ENCODE peak calls at places on chromosomes 5 and 9, in seven cellular contexts. T is NCI-H2171; E is kidney epithelial cell; O is stimulated activated CD4-positive, alpha-beta T cell treated with anti-CD3 and anti-CD28 coated beads, Interleukin-2, amount 100 ng/mL, for 48 hours; G is stimulated activated CD8-positive, alpha-beta memory T cell treated with anti-CD3 and anti-CD28 coated beads, Interleukin-15, amount 100 ng/mL, for 24 hours; Z is adipocyte; J is dorsolateral prefrontal cortex. F is an unnamed sample.

GRCh38 chr9:128335914-128336313 is 4.4 kb upstream of the SLC27A4 start:
- DNase-seq in G (no peak), T (no peak), J (no peak), Z (no peak), O (no peak), E (no peak), F (no peak)

GRCh38 chr5:164345173-164345572 is 839.8 kb downstream of the MAT2B start:
- DNase-seq in J (peak; percentile 18), G (no peak), E (no peak), Z (peak; percentile 80), T (no peak), O (no peak), F (no peak)

GRCh38 chr9:17005085-17005484 is 129.8 kb upstream of the CNTLN start:
- DNase-seq in T (peak; percentile 15), Z (peak; percentile 93), E (peak; percentile 52), G (no peak), J (no peak), O (no peak), F (peak; percentile 31)

GRCh38 chr5:140694276-140694675 is 3.0 kb downstream of the HARS2 start:
- DNase-seq in Z (no peak), O (no peak), T (no peak), E (no peak), J (no peak), G (no peak), F (no peak)

GRCh38 chr9:114638441-114638840 is 19.2 kb downstream of the TEX53 start:
- DNase-seq in E (no peak), O (no peak), J (no peak), Z (no peak), T (no peak), G (no peak), F (no peak)

GRCh38 chr5:105506692-105507277 is 1944.2 kb upstream of the NUDT12 start:
- DNase-seq in G (no peak), T (no peak), O (no peak), J (no peak), Z (peak; percentile 26), E (no peak), F (no peak)

GRCh38 chr5:102787134-102787533 is 32.0 kb downstream of the PAM start:
- DNase-seq in T (no peak), Z (no peak), G (no peak), E (no peak), J (no peak), O (no peak), F (no peak)

GRCh38 chr9:72925126-72925810 is 27.6 kb downstream of the ALDH1A1 start:
- DNase-seq in Z (peak; percentile 12), J (no peak), E (no peak), T (no peak), G (no peak), O (no peak), F (no peak)

GRCh38 chr5:157265714-157266285 is at the start of gene CYFIP2:
- DNase-seq in O (peak; percentile 70), G (peak; percentile 70), T (peak; percentile 32), E (no peak), Z (peak; percentile 77), J (no peak), F (peak; percentile 96)

GRCh38 chr9:76374702-76375543 is 19.3 kb downstream of the RFK start:
- DNase-seq in Z (peak; percentile 48), T (no peak), J (no peak), G (no peak), E (peak; percentile 88), O (no peak), F (peak; percentile 84)

GRCh38 chr5:52665544-52665943 is 122.2 kb upstream of the ITGA1 start:
- DNase-seq in O (no peak), T (no peak), J (no peak), G (no peak), E (no peak), Z (no peak), F (no peak)